ENCODE peak calls at places on chromosome 9, in eight cellular contexts. One of them, this sample, is unnamed.

GRCh38 chr9:132260846-132261245 is 93.9 kb downstream of the SETX start:
- DNase-seq in stromal cell of bone marrow: no peak
- DNase-seq in skeletal muscle cell: no peak
- DNase-seq in coronary artery: no peak
- DNase-seq in heart left ventricle: no peak
- DNase-seq in posterior cingulate gyrus: no peak
- DNase-seq in iPS-NIHi11: no peak
- DNase-seq in stimulated activated CD8-positive, alpha-beta memory T cell treated with anti-CD3 and anti-CD28 coated beads, Interleukin-7, amount 100 ng/mL, for 48 hours: no peak
- DNase-seq in this sample: no peak

GRCh38 chr9:101311759-101312420 is 72.9 kb downstream of the BAAT start:
- DNase-seq in posterior cingulate gyrus: no peak
- DNase-seq in stimulated activated CD8-positive, alpha-beta memory T cell treated with anti-CD3 and anti-CD28 coated beads, Interleukin-7, amount 100 ng/mL, for 48 hours: no peak
- DNase-seq in heart left ventricle: no peak
- DNase-seq in stromal cell of bone marrow: peak
- DNase-seq in skeletal muscle cell: peak
- DNase-seq in iPS-NIHi11: peak
- DNase-seq in coronary artery: no peak
- DNase-seq in this sample: no peak

GRCh38 chr9:129272348-129273025 is 94.4 kb upstream of the IER5L start:
- DNase-seq in stromal cell of bone marrow: peak
- DNase-seq in iPS-NIHi11: no peak
- DNase-seq in stimulated activated CD8-positive, alpha-beta memory T cell treated with anti-CD3 and anti-CD28 coated beads, Interleukin-7, amount 100 ng/mL, for 48 hours: no peak
- DNase-seq in coronary artery: no peak
- DNase-seq in heart left ventricle: no peak
- DNase-seq in posterior cingulate gyrus: peak
- DNase-seq in skeletal muscle cell: no peak
- DNase-seq in this sample: no peak

GRCh38 chr9:129549139-129549538 is 71.8 kb downstream of the C9orf50 start:
- DNase-seq in iPS-NIHi11: no peak
- DNase-seq in stromal cell of bone marrow: no peak
- DNase-seq in posterior cingulate gyrus: no peak
- DNase-seq in stimulated activated CD8-positive, alpha-beta memory T cell treated with anti-CD3 and anti-CD28 coated beads, Interleukin-7, amount 100 ng/mL, for 48 hours: no peak
- DNase-seq in heart left ventricle: no peak
- DNase-seq in skeletal muscle cell: no peak
- DNase-seq in coronary artery: peak
- DNase-seq in this sample: no peak

GRCh38 chr9:73270967-73271722 is 119.5 kb downstream of the ANXA1 start:
- DNase-seq in coronary artery: no peak
- DNase-seq in iPS-NIHi11: no peak
- DNase-seq in heart left ventricle: no peak
- DNase-seq in posterior cingulate gyrus: no peak
- DNase-seq in stromal cell of bone marrow: peak
- DNase-seq in skeletal muscle cell: peak
- DNase-seq in stimulated activated CD8-positive, alpha-beta memory T cell treated with anti-CD3 and anti-CD28 coated beads, Interleukin-7, amount 100 ng/mL, for 48 hours: no peak
- DNase-seq in this sample: no peak

GRCh38 chr9:134296301-134297081 is 29.8 kb upstream of the RXRA start:
- DNase-seq in heart left ventricle: no peak
- DNase-seq in coronary artery: no peak
- DNase-seq in stimulated activated CD8-positive, alpha-beta memory T cell treated with anti-CD3 and anti-CD28 coated beads, Interleukin-7, amount 100 ng/mL, for 48 hours: no peak
- DNase-seq in posterior cingulate gyrus: no peak
- DNase-seq in stromal cell of bone marrow: no peak
- DNase-seq in iPS-NIHi11: no peak
- DNase-seq in skeletal muscle cell: no peak
- DNase-seq in this sample: no peak

GRCh38 chr9:137237759-137238726 is 3.0 kb upstream of the TUBB4B start:
- DNase-seq in posterior cingulate gyrus: peak
- DNase-seq in heart left ventricle: no peak
- DNase-seq in coronary artery: no peak
- DNase-seq in skeletal muscle cell: no peak
- DNase-seq in stimulated activated CD8-positive, alpha-beta memory T cell treated with anti-CD3 and anti-CD28 coated beads, Interleukin-7, amount 100 ng/mL, for 48 hours: no peak
- DNase-seq in iPS-NIHi11: no peak
- DNase-seq in stromal cell of bone marrow: no peak
- DNase-seq in this sample: no peak

GRCh38 chr9:81861644-81862043 is 66.6 kb upstream of the SPATA31D4 start:
- DNase-seq in coronary artery: no peak
- DNase-seq in iPS-NIHi11: no peak
- DNase-seq in skeletal muscle cell: peak
- DNase-seq in stromal cell of bone marrow: peak
- DNase-seq in posterior cingulate gyrus: no peak
- DNase-seq in heart left ventricle: no peak
- DNase-seq in stimulated activated CD8-positive, alpha-beta memory T cell treated with anti-CD3 and anti-CD28 coated beads, Interleukin-7, amount 100 ng/mL, for 48 hours: no peak
- DNase-seq in this sample: no peak

GRCh38 chr9:5438301-5439162 is 807 bp upstream of the PLGRKT start:
- DNase-seq in iPS-NIHi11: no peak
- DNase-seq in stimulated activated CD8-positive, alpha-beta memory T cell treated with anti-CD3 and anti-CD28 coated beads, Interleukin-7, amount 100 ng/mL, for 48 hours: no peak
- DNase-seq in coronary artery: no peak
- DNase-seq in heart left ventricle: no peak
- DNase-seq in skeletal muscle cell: no peak
- DNase-seq in stromal cell of bone marrow: no peak
- DNase-seq in posterior cingulate gyrus: no peak
- DNase-seq in this sample: no peak

GRCh38 chr9:6272229-6272597 is 56.0 kb upstream of the TPD52L3 start:
- DNase-seq in skeletal muscle cell: peak
- DNase-seq in posterior cingulate gyrus: no peak
- DNase-seq in stromal cell of bone marrow: peak
- DNase-seq in coronary artery: no peak
- DNase-seq in heart left ventricle: peak
- DNase-seq in iPS-NIHi11: no peak
- DNase-seq in stimulated activated CD8-positive, alpha-beta memory T cell treated with anti-CD3 and anti-CD28 coated beads, Interleukin-7, amount 100 ng/mL, for 48 hours: no peak
- DNase-seq in this sample: no peak

GRCh38 chr9:21974542-21975409 is 19.4 kb downstream of the CDKN2A start:
- DNase-seq in stimulated activated CD8-positive, alpha-beta memory T cell treated with anti-CD3 and anti-CD28 coated beads, Interleukin-7, amount 100 ng/mL, for 48 hours: no peak
- DNase-seq in heart left ventricle: no peak
- DNase-seq in iPS-NIHi11: peak
- DNase-seq in stromal cell of bone marrow: no peak
- DNase-seq in skeletal muscle cell: no peak
- DNase-seq in posterior cingulate gyrus: no peak
- DNase-seq in coronary artery: no peak
- DNase-seq in this sample: peak

GRCh38 chr9:98385751-98386150 is 130.3 kb upstream of the TBC1D2 start:
- DNase-seq in iPS-NIHi11: no peak
- DNase-seq in heart left ventricle: no peak
- DNase-seq in posterior cingulate gyrus: no peak
- DNase-seq in stimulated activated CD8-positive, alpha-beta memory T cell treated with anti-CD3 and anti-CD28 coated beads, Interleukin-7, amount 100 ng/mL, for 48 hours: no peak
- DNase-seq in stromal cell of bone marrow: no peak
- DNase-seq in skeletal muscle cell: no peak
- DNase-seq in coronary artery: no peak
- DNase-seq in this sample: no peak

GRCh38 chr9:129555512-129556203 is 65.2 kb downstream of the C9orf50 start:
- DNase-seq in heart left ventricle: no peak
- DNase-seq in stimulated activated CD8-positive, alpha-beta memory T cell treated with anti-CD3 and anti-CD28 coated beads, Interleukin-7, amount 100 ng/mL, for 48 hours: no peak
- DNase-seq in skeletal muscle cell: no peak
- DNase-seq in posterior cingulate gyrus: no peak
- DNase-seq in iPS-NIHi11: no peak
- DNase-seq in coronary artery: peak
- DNase-seq in stromal cell of bone marrow: no peak
- DNase-seq in this sample: no peak

GRCh38 chr9:137317979-137318511 is 16.0 kb upstream of the NRARP start:
- DNase-seq in skeletal muscle cell: no peak
- DNase-seq in coronary artery: peak
- DNase-seq in iPS-NIHi11: no peak
- DNase-seq in heart left ventricle: peak
- DNase-seq in stimulated activated CD8-positive, alpha-beta memory T cell treated with anti-CD3 and anti-CD28 coated beads, Interleukin-7, amount 100 ng/mL, for 48 hours: no peak
- DNase-seq in stromal cell of bone marrow: no peak
- DNase-seq in posterior cingulate gyrus: no peak
- DNase-seq in this sample: no peak

GRCh38 chr9:125743687-125744428 is 3.3 kb upstream of the PBX3 start:
- DNase-seq in skeletal muscle cell: no peak
- DNase-seq in coronary artery: no peak
- DNase-seq in stromal cell of bone marrow: no peak
- DNase-seq in posterior cingulate gyrus: no peak
- DNase-seq in heart left ventricle: no peak
- DNase-seq in stimulated activated CD8-positive, alpha-beta memory T cell treated with anti-CD3 and anti-CD28 coated beads, Interleukin-7, amount 100 ng/mL, for 48 hours: no peak
- DNase-seq in iPS-NIHi11: no peak
- DNase-seq in this sample: no peak

GRCh38 chr9:98045234-98046160 is 11.0 kb upstream of the NANS start:
- DNase-seq in posterior cingulate gyrus: no peak
- DNase-seq in stromal cell of bone marrow: no peak
- DNase-seq in stimulated activated CD8-positive, alpha-beta memory T cell treated with anti-CD3 and anti-CD28 coated beads, Interleukin-7, amount 100 ng/mL, for 48 hours: no peak
- DNase-seq in coronary artery: no peak
- DNase-seq in skeletal muscle cell: no peak
- DNase-seq in heart left ventricle: no peak
- DNase-seq in iPS-NIHi11: no peak
- DNase-seq in this sample: no peak

GRCh38 chr9:136566899-136567298 is 21.1 kb upstream of the NOTCH1 start:
- DNase-seq in stimulated activated CD8-positive, alpha-beta memory T cell treated with anti-CD3 and anti-CD28 coated beads, Interleukin-7, amount 100 ng/mL, for 48 hours: no peak
- DNase-seq in heart left ventricle: peak
- DNase-seq in stromal cell of bone marrow: no peak
- DNase-seq in iPS-NIHi11: no peak
- DNase-seq in skeletal muscle cell: no peak
- DNase-seq in posterior cingulate gyrus: peak
- DNase-seq in coronary artery: no peak
- DNase-seq in this sample: peak

GRCh38 chr9:21286654-21287053 is 18.5 kb downstream of the IFNA5 start:
- DNase-seq in skeletal muscle cell: no peak
- DNase-seq in heart left ventricle: no peak
- DNase-seq in posterior cingulate gyrus: no peak
- DNase-seq in coronary artery: no peak
- DNase-seq in stromal cell of bone marrow: no peak
- DNase-seq in iPS-NIHi11: no peak
- DNase-seq in stimulated activated CD8-positive, alpha-beta memory T cell treated with anti-CD3 and anti-CD28 coated beads, Interleukin-7, amount 100 ng/mL, for 48 hours: no peak
- DNase-seq in this sample: no peak

GRCh38 chr9:128635266-128636023 is 21.2 kb downstream of the DYNC2I2 start:
- DNase-seq in iPS-NIHi11: peak
- DNase-seq in coronary artery: peak
- DNase-seq in heart left ventricle: peak
- DNase-seq in stromal cell of bone marrow: peak
- DNase-seq in skeletal muscle cell: peak
- DNase-seq in posterior cingulate gyrus: no peak
- DNase-seq in stimulated activated CD8-positive, alpha-beta memory T cell treated with anti-CD3 and anti-CD28 coated beads, Interleukin-7, amount 100 ng/mL, for 48 hours: no peak
- DNase-seq in this sample: peak

GRCh38 chr9:12774861-12775367 is at the start of gene LURAP1L:
- DNase-seq in skeletal muscle cell: peak
- DNase-seq in heart left ventricle: peak
- DNase-seq in coronary artery: peak
- DNase-seq in stimulated activated CD8-positive, alpha-beta memory T cell treated with anti-CD3 and anti-CD28 coated beads, Interleukin-7, amount 100 ng/mL, for 48 hours: no peak
- DNase-seq in iPS-NIHi11: peak
- DNase-seq in stromal cell of bone marrow: peak
- DNase-seq in posterior cingulate gyrus: peak
- DNase-seq in this sample: no peak

GRCh38 chr9:94300470-94301301 is 27.8 kb downstream of the NUTM2F start:
- DNase-seq in stimulated activated CD8-positive, alpha-beta memory T cell treated with anti-CD3 and anti-CD28 coated beads, Interleukin-7, amount 100 ng/mL, for 48 hours: no peak
- DNase-seq in iPS-NIHi11: no peak
- DNase-seq in coronary artery: no peak
- DNase-seq in stromal cell of bone marrow: no peak
- DNase-seq in posterior cingulate gyrus: no peak
- DNase-seq in skeletal muscle cell: no peak
- DNase-seq in heart left ventricle: no peak
- DNase-seq in this sample: no peak

GRCh38 chr9:134025606-134026541 is 593 bp downstream of the BRD3OS start:
- DNase-seq in iPS-NIHi11: peak
- DNase-seq in coronary artery: peak
- DNase-seq in heart left ventricle: no peak
- DNase-seq in stromal cell of bone marrow: no peak
- DNase-seq in posterior cingulate gyrus: no peak
- DNase-seq in stimulated activated CD8-positive, alpha-beta memory T cell treated with anti-CD3 and anti-CD28 coated beads, Interleukin-7, amount 100 ng/mL, for 48 hours: peak
- DNase-seq in skeletal muscle cell: no peak
- DNase-seq in this sample: peak

GRCh38 chr9:38527507-38527906 is 92.9 kb downstream of the ANKRD18A start:
- DNase-seq in heart left ventricle: no peak
- DNase-seq in posterior cingulate gyrus: no peak
- DNase-seq in stromal cell of bone marrow: no peak
- DNase-seq in iPS-NIHi11: no peak
- DNase-seq in stimulated activated CD8-positive, alpha-beta memory T cell treated with anti-CD3 and anti-CD28 coated beads, Interleukin-7, amount 100 ng/mL, for 48 hours: no peak
- DNase-seq in coronary artery: no peak
- DNase-seq in skeletal muscle cell: no peak
- DNase-seq in this sample: no peak

GRCh38 chr9:73515216-73515615 is 363.6 kb downstream of the ANXA1 start:
- DNase-seq in coronary artery: no peak
- DNase-seq in stromal cell of bone marrow: no peak
- DNase-seq in posterior cingulate gyrus: no peak
- DNase-seq in stimulated activated CD8-positive, alpha-beta memory T cell treated with anti-CD3 and anti-CD28 coated beads, Interleukin-7, amount 100 ng/mL, for 48 hours: no peak
- DNase-seq in heart left ventricle: no peak
- DNase-seq in iPS-NIHi11: no peak
- DNase-seq in skeletal muscle cell: no peak
- DNase-seq in this sample: no peak

GRCh38 chr9:124800306-124801259 is 23.6 kb downstream of the OLFML2A start:
- DNase-seq in stromal cell of bone marrow: no peak
- DNase-seq in heart left ventricle: peak
- DNase-seq in coronary artery: no peak
- DNase-seq in skeletal muscle cell: no peak
- DNase-seq in iPS-NIHi11: no peak
- DNase-seq in posterior cingulate gyrus: no peak
- DNase-seq in stimulated activated CD8-positive, alpha-beta memory T cell treated with anti-CD3 and anti-CD28 coated beads, Interleukin-7, amount 100 ng/mL, for 48 hours: no peak
- DNase-seq in this sample: no peak

GRCh38 chr9:89660286-89660685 is 55.5 kb downstream of the GADD45G start:
- DNase-seq in heart left ventricle: no peak
- DNase-seq in stromal cell of bone marrow: no peak
- DNase-seq in coronary artery: no peak
- DNase-seq in skeletal muscle cell: no peak
- DNase-seq in stimulated activated CD8-positive, alpha-beta memory T cell treated with anti-CD3 and anti-CD28 coated beads, Interleukin-7, amount 100 ng/mL, for 48 hours: no peak
- DNase-seq in iPS-NIHi11: no peak
- DNase-seq in posterior cingulate gyrus: no peak
- DNase-seq in this sample: no peak

GRCh38 chr9:109149722-109150121 is 17.3 kb downstream of the FRRS1L start:
- DNase-seq in coronary artery: no peak
- DNase-seq in stimulated activated CD8-positive, alpha-beta memory T cell treated with anti-CD3 and anti-CD28 coated beads, Interleukin-7, amount 100 ng/mL, for 48 hours: no peak
- DNase-seq in iPS-NIHi11: no peak
- DNase-seq in heart left ventricle: no peak
- DNase-seq in stromal cell of bone marrow: no peak
- DNase-seq in posterior cingulate gyrus: no peak
- DNase-seq in skeletal muscle cell: no peak
- DNase-seq in this sample: no peak

GRCh38 chr9:124040935-124041816 is 29.6 kb downstream of the LHX2 start:
- DNase-seq in skeletal muscle cell: no peak
- DNase-seq in iPS-NIHi11: peak
- DNase-seq in posterior cingulate gyrus: peak
- DNase-seq in coronary artery: no peak
- DNase-seq in stimulated activated CD8-positive, alpha-beta memory T cell treated with anti-CD3 and anti-CD28 coated beads, Interleukin-7, amount 100 ng/mL, for 48 hours: no peak
- DNase-seq in heart left ventricle: no peak
- DNase-seq in stromal cell of bone marrow: no peak
- DNase-seq in this sample: peak

GRCh38 chr9:69603656-69604055 is 68.5 kb downstream of the APBA1 start:
- DNase-seq in posterior cingulate gyrus: no peak
- DNase-seq in stimulated activated CD8-positive, alpha-beta memory T cell treated with anti-CD3 and anti-CD28 coated beads, Interleukin-7, amount 100 ng/mL, for 48 hours: no peak
- DNase-seq in iPS-NIHi11: no peak
- DNase-seq in heart left ventricle: no peak
- DNase-seq in coronary artery: no peak
- DNase-seq in stromal cell of bone marrow: no peak
- DNase-seq in skeletal muscle cell: no peak
- DNase-seq in this sample: no peak

GRCh38 chr9:83066771-83067170 is 3.8 kb upstream of the RASEF start:
- DNase-seq in heart left ventricle: no peak
- DNase-seq in stimulated activated CD8-positive, alpha-beta memory T cell treated with anti-CD3 and anti-CD28 coated beads, Interleukin-7, amount 100 ng/mL, for 48 hours: no peak
- DNase-seq in skeletal muscle cell: peak
- DNase-seq in coronary artery: no peak
- DNase-seq in posterior cingulate gyrus: no peak
- DNase-seq in stromal cell of bone marrow: peak
- DNase-seq in iPS-NIHi11: no peak
- DNase-seq in this sample: no peak

GRCh38 chr9:35972093-35972492 is 14.1 kb upstream of the OR2S2 start:
- DNase-seq in coronary artery: no peak
- DNase-seq in skeletal muscle cell: no peak
- DNase-seq in stimulated activated CD8-positive, alpha-beta memory T cell treated with anti-CD3 and anti-CD28 coated beads, Interleukin-7, amount 100 ng/mL, for 48 hours: no peak
- DNase-seq in heart left ventricle: no peak
- DNase-seq in iPS-NIHi11: peak
- DNase-seq in posterior cingulate gyrus: no peak
- DNase-seq in stromal cell of bone marrow: no peak
- DNase-seq in this sample: no peak

GRCh38 chr9:78563269-78563668 is 266.3 kb downstream of the PSAT1 start:
- DNase-seq in stromal cell of bone marrow: no peak
- DNase-seq in coronary artery: no peak
- DNase-seq in heart left ventricle: no peak
- DNase-seq in stimulated activated CD8-positive, alpha-beta memory T cell treated with anti-CD3 and anti-CD28 coated beads, Interleukin-7, amount 100 ng/mL, for 48 hours: no peak
- DNase-seq in skeletal muscle cell: no peak
- DNase-seq in iPS-NIHi11: no peak
- DNase-seq in posterior cingulate gyrus: no peak
- DNase-seq in this sample: no peak

GRCh38 chr9:110141118-110141797 is 66.7 kb downstream of the C9orf152 start:
- DNase-seq in skeletal muscle cell: peak
- DNase-seq in coronary artery: peak
- DNase-seq in iPS-NIHi11: no peak
- DNase-seq in heart left ventricle: peak
- DNase-seq in stromal cell of bone marrow: peak
- DNase-seq in posterior cingulate gyrus: no peak
- DNase-seq in stimulated activated CD8-positive, alpha-beta memory T cell treated with anti-CD3 and anti-CD28 coated beads, Interleukin-7, amount 100 ng/mL, for 48 hours: no peak
- DNase-seq in this sample: no peak

GRCh38 chr9:37969130-37969529 is 65.2 kb upstream of the SLC25A51 start:
- DNase-seq in posterior cingulate gyrus: no peak
- DNase-seq in stromal cell of bone marrow: no peak
- DNase-seq in heart left ventricle: peak
- DNase-seq in coronary artery: no peak
- DNase-seq in skeletal muscle cell: no peak
- DNase-seq in iPS-NIHi11: no peak
- DNase-seq in stimulated activated CD8-positive, alpha-beta memory T cell treated with anti-CD3 and anti-CD28 coated beads, Interleukin-7, amount 100 ng/mL, for 48 hours: no peak
- DNase-seq in this sample: no peak

This sample was measured in osteocyte.